ENCODE peak calls at places on chromosomes 2 and 18, in eight cellular contexts. Z is T47D; Q is amniotic stem cell; G is mucosa of gallbladder; C is HT-29; O is hypothalamus; Y is esophagus muscularis mucosa; E is activated naive CD8-positive, alpha-beta T cell treated with anti-CD3 and anti-CD28 coated beads, Interleukin-2, amount 50 U/mL, for 24 hours. L is an unnamed sample.

GRCh38 chr2:42903821-42904575 is 111.6 kb upstream of the HAAO start:
- DNase-seq in Z (no peak), Q (no peak), G (no peak), C (no peak), O (no peak), Y (no peak), E (no peak), L (no peak)

GRCh38 chr2:128315829-128316776 is 2.6 kb downstream of the HS6ST1 start:
- DNase-seq in Z (no peak), Q (no peak), G (peak; percentile 13), C (no peak), O (no peak), Y (peak; percentile 89), E (peak; percentile 6), L (no peak)

GRCh38 chr18:47184419-47185050 is 8.4 kb upstream of the IER3IP1 start:
- DNase-seq in Z (no peak), Q (no peak), G (no peak), C (peak; percentile 0), O (no peak), Y (no peak), E (no peak), L (no peak)

GRCh38 chr2:219560037-219560892 is 11.1 kb downstream of the OBSL1 start:
- DNase-seq in Z (no peak), Q (no peak), G (no peak), C (no peak), O (no peak), Y (no peak), E (no peak), L (no peak)

GRCh38 chr18:75915941-75916640 is 488.6 kb upstream of the SMIM21 start:
- DNase-seq in Z (no peak), Q (no peak), G (no peak), C (no peak), O (no peak), Y (peak; percentile 64), E (no peak), L (no peak)

GRCh38 chr2:65456074-65456473 is 23.7 kb upstream of the SPRED2 start:
- DNase-seq in Z (no peak), Q (peak; percentile 21), G (no peak), C (no peak), O (no peak), Y (no peak), E (no peak), L (peak; percentile 72)

GRCh38 chr2:109335586-109336266 is 206.7 kb downstream of the SH3RF3 start:
- DNase-seq in Z (no peak), Q (peak; percentile 47), G (no peak), C (no peak), O (no peak), Y (no peak), E (no peak), L (peak; percentile 55)

GRCh38 chr2:39625193-39625926 is 40.4 kb upstream of the TMEM178A start:
- DNase-seq in Z (no peak), Q (no peak), G (no peak), C (no peak), O (no peak), Y (no peak), E (no peak), L (no peak)

GRCh38 chr18:80246656-80247402 is 485 bp downstream of the PARD6G start:
- DNase-seq in Z (peak; percentile 33), Q (no peak), G (no peak), C (no peak), O (peak; percentile 21), Y (no peak), E (no peak), L (no peak)

GRCh38 chr2:110747522-110748488 is 15.4 kb downstream of the ACOXL start:
- DNase-seq in Z (peak; percentile 21), Q (no peak), G (no peak), C (peak; percentile 27), O (no peak), Y (peak; percentile 86), E (no peak), L (no peak)

GRCh38 chr2:54895735-54896134 is 154.5 kb downstream of the RTN4 start:
- DNase-seq in Z (no peak), Q (no peak), G (no peak), C (no peak), O (no peak), Y (no peak), E (no peak), L (no peak)

GRCh38 chr2:211367711-211368110 is 811.3 kb downstream of the CPS1 start:
- DNase-seq in Z (no peak), Q (no peak), G (no peak), C (no peak), O (no peak), Y (no peak), E (no peak), L (peak; percentile 1)

GRCh38 chr2:25161055-25161781 is 7.2 kb downstream of the POMC start:
- DNase-seq in Z (no peak), Q (no peak), G (peak; percentile 64), C (no peak), O (peak; percentile 3), Y (no peak), E (peak; percentile 82), L (no peak)

GRCh38 chr2:168198476-168199192 is 48.8 kb downstream of the STK39 start:
- DNase-seq in Z (no peak), Q (no peak), G (no peak), C (peak; percentile 78), O (no peak), Y (no peak), E (no peak), L (no peak)

GRCh38 chr2:181806039-181806392 is 85.5 kb upstream of the ITPRID2 start:
- DNase-seq in Z (no peak), Q (no peak), G (no peak), C (no peak), O (no peak), Y (no peak), E (no peak), L (no peak)

L was measured in non-pigmented ciliary epithelial cell.